ENCODE peak calls at places on chromosomes 2 and 18, in five cellular contexts. K, H, F, S and W are unnamed samples.

GRCh38 chr2:164913640-164914346 is 41.5 kb downstream of the SLC38A11 start:
- DNase-seq in F (no peak), H (peak; percentile 33), S (no peak), K (peak; percentile 16), W (peak; percentile 70)

GRCh38 chr2:65800998-65801397 is 368.6 kb upstream of the SPRED2 start:
- DNase-seq in F (no peak), K (no peak), H (peak; percentile 33), S (no peak), W (peak; percentile 43)

GRCh38 chr2:70362661-70363060 is 60.8 kb upstream of the FAM136A start:
- DNase-seq in S (no peak), K (no peak), F (no peak), H (no peak), W (no peak)

GRCh38 chr2:175126661-175127060 is 41.3 kb downstream of the ATF2 start:
- DNase-seq in S (no peak), F (no peak), K (no peak), H (peak; percentile 8), W (no peak)

GRCh38 chr2:8346706-8347430 is 335.0 kb upstream of the ID2 start:
- DNase-seq in S (no peak), F (no peak), H (no peak), K (no peak), W (no peak)

GRCh38 chr2:226327830-226328229 is 471.8 kb downstream of the IRS1 start:
- DNase-seq in S (no peak), F (no peak), H (no peak), K (no peak), W (no peak)

GRCh38 chr2:20594048-20594750 is 56.7 kb downstream of the HS1BP3 start:
- DNase-seq in K (no peak), F (no peak), H (no peak), S (no peak), W (no peak)

GRCh38 chr18:24674236-24675004 is 214.0 kb downstream of the HRH4 start:
- DNase-seq in S (no peak), K (no peak), F (no peak), H (no peak), W (no peak)

GRCh38 chr18:24397131-24397693 is 412 bp downstream of the OSBPL1A start:
- DNase-seq in K (peak; percentile 85), H (peak; percentile 81), S (peak; percentile 82), F (peak; percentile 4), W (peak; percentile 86)

GRCh38 chr2:45909677-45910191 is 258.3 kb downstream of the PRKCE start:
- DNase-seq in F (no peak), S (no peak), H (no peak), K (peak; percentile 28), W (peak; percentile 10)

GRCh38 chr2:50480507-50480906 is 551.4 kb downstream of the NRXN1 start:
- DNase-seq in S (no peak), K (no peak), F (no peak), H (no peak), W (no peak)

GRCh38 chr2:96642564-96643350 is at the start of gene FER1L5:
- DNase-seq in F (no peak), K (peak; percentile 48), S (no peak), H (peak; percentile 65), W (peak; percentile 69)

GRCh38 chr2:14621874-14622273 is 10.6 kb upstream of the LRATD1 start:
- DNase-seq in F (no peak), K (no peak), H (no peak), S (no peak), W (no peak)

GRCh38 chr2:100706249-100706648 is 113.7 kb upstream of the NPAS2 start:
- DNase-seq in S (no peak), H (no peak), K (no peak), F (no peak), W (no peak)

GRCh38 chr2:105781274-105781673 is 36.6 kb downstream of the NCK2 start:
- DNase-seq in K (no peak), F (no peak), S (no peak), H (peak; percentile 59), W (peak; percentile 44)

GRCh38 chr2:74554821-74555531 is 456 bp downstream of the DOK1 start:
- DNase-seq in F (no peak), S (peak; percentile 49), H (peak; percentile 19), K (peak; percentile 62), W (peak; percentile 50)

GRCh38 chr2:45242161-45242741 is 233.0 kb upstream of the SIX2 start:
- DNase-seq in F (no peak), S (peak; percentile 9), K (no peak), H (peak; percentile 49), W (peak; percentile 57)